ENCODE peak calls at places on chromosomes 3 and 15, in six cellular contexts. F is PC-3, T is BJ, Y is WTC11, M is Peyer's patch, R is psoas muscle. Z is an unnamed sample.

GRCh38 chr3:194472290-194472920 is 14.4 kb downstream of the ATP13A3 start:
- DNase-seq in M (no peak), F (peak), R (no peak), Y (no peak), T (no peak), Z (peak)

GRCh38 chr3:133097214-133097613 is 59.0 kb downstream of the TMEM108 start:
- DNase-seq in R (no peak), Y (no peak), F (no peak), M (no peak), T (no peak), Z (no peak)

GRCh38 chr3:129745253-129745652 is 138.8 kb upstream of the PLXND1 start:
- DNase-seq in Y (no peak), R (no peak), M (no peak), T (no peak), F (no peak), Z (no peak)

GRCh38 chr3:171813897-171814460 is 3.7 kb upstream of the PLD1 start:
- DNase-seq in T (no peak), F (no peak), M (no peak), Y (no peak), R (no peak), Z (no peak)

GRCh38 chr15:73686781-73687256 is 2.6 kb downstream of the CD276 start:
- DNase-seq in F (peak), R (no peak), T (no peak), Y (no peak), M (no peak), Z (peak)

GRCh38 chr3:172449468-172450149 is 1.4 kb upstream of the GHSR start:
- DNase-seq in T (no peak), M (no peak), R (peak), Y (peak), F (no peak), Z (no peak)

GRCh38 chr15:100958326-100959065 is 39.3 kb downstream of the LRRK1 start:
- DNase-seq in T (no peak), Y (no peak), F (peak), R (no peak), M (no peak), Z (no peak)

GRCh38 chr3:69442771-69443197 is 56.9 kb upstream of the FRMD4B start:
- DNase-seq in T (no peak), R (no peak), M (no peak), Y (no peak), F (no peak), Z (no peak)

GRCh38 chr3:29334652-29335189 is 53.9 kb downstream of the RBMS3 start:
- DNase-seq in Y (no peak), R (no peak), M (no peak), F (peak), T (no peak), Z (no peak)

GRCh38 chr3:78204977-78205376 is 1165.1 kb downstream of the ROBO2 start:
- DNase-seq in T (peak), Y (no peak), R (no peak), F (peak), M (no peak), Z (peak)

GRCh38 chr3:111676177-111677021 is 81.3 kb upstream of the ZBED2 start:
- DNase-seq in T (no peak), Y (no peak), F (peak), R (no peak), M (no peak), Z (peak)

GRCh38 chr3:66863205-66864135 is 134.6 kb upstream of the KBTBD8 start:
- DNase-seq in T (no peak), R (no peak), M (no peak), Y (no peak), F (no peak), Z (no peak)

GRCh38 chr15:31494786-31495185 is 168.2 kb downstream of the KLF13 start:
- DNase-seq in R (no peak), Y (no peak), T (no peak), M (no peak), F (no peak), Z (no peak)

GRCh38 chr3:133472889-133473288 is 73.0 kb downstream of the BFSP2 start:
- DNase-seq in R (no peak), M (no peak), Y (no peak), T (no peak), F (no peak), Z (no peak)

GRCh38 chr15:97235285-97235985 is 725.1 kb upstream of the ARRDC4 start:
- DNase-seq in R (no peak), Y (peak), M (no peak), T (no peak), F (peak), Z (peak)

GRCh38 chr3:107962946-107963345 is 127.9 kb downstream of the CD47 start:
- DNase-seq in M (no peak), F (peak), T (no peak), Y (no peak), R (no peak), Z (peak)

GRCh38 chr3:113697192-113698090 is 999 bp upstream of the USF3 start:
- DNase-seq in F (peak), M (peak), T (no peak), R (no peak), Y (peak), Z (peak)

GRCh38 chr3:62665627-62666433 is 209.4 kb downstream of the CADPS start:
- DNase-seq in R (peak), T (no peak), F (peak), M (no peak), Y (peak), Z (peak)

GRCh38 chr15:38254065-38254883 is 1.6 kb downstream of the SPRED1 start:
- DNase-seq in M (peak), Y (no peak), F (peak), R (no peak), T (no peak), Z (peak)

GRCh38 chr15:60212536-60212935 is 185.2 kb downstream of the ANXA2 start:
- DNase-seq in F (peak), R (no peak), T (peak), M (no peak), Y (peak), Z (peak)

GRCh38 chr3:150738688-150739087 is 24.3 kb downstream of the SIAH2 start:
- DNase-seq in F (peak), T (no peak), Y (no peak), M (no peak), R (no peak), Z (peak)

GRCh38 chr3:24829011-24829581 is 334.4 kb upstream of the THRB start:
- DNase-seq in Y (peak), M (no peak), T (no peak), R (peak), F (no peak), Z (no peak)

GRCh38 chr3:71559578-71560162 is 23.9 kb downstream of the FOXP1 start:
- DNase-seq in T (no peak), F (no peak), R (no peak), Y (no peak), M (no peak), Z (no peak)

GRCh38 chr15:39641187-39641889 is 60.5 kb downstream of the THBS1 start:
- DNase-seq in F (peak), M (no peak), Y (no peak), R (no peak), T (no peak), Z (peak)

GRCh38 chr3:12822725-12823373 is 18.5 kb downstream of the RPL32 start:
- DNase-seq in T (no peak), R (no peak), Y (no peak), M (no peak), F (peak), Z (peak)

GRCh38 chr3:134302674-134303073 is 52.0 kb upstream of the RYK start:
- DNase-seq in M (no peak), F (peak), T (no peak), R (no peak), Y (no peak), Z (no peak)

GRCh38 chr3:38582316-38582715 is 67.2 kb downstream of the SCN5A start:
- DNase-seq in F (no peak), Y (no peak), T (no peak), R (no peak), M (no peak), Z (no peak)

GRCh38 chr3:190718097-190718496 is 144.4 kb downstream of the GMNC start:
- DNase-seq in T (no peak), M (no peak), Y (peak), F (no peak), R (no peak), Z (peak)

GRCh38 chr15:99474981-99475753 is 90.6 kb upstream of the MEF2A start:
- DNase-seq in R (peak), Y (no peak), F (no peak), M (no peak), T (no peak), Z (no peak)

GRCh38 chr3:107421170-107421792 is 44.0 kb downstream of the CCDC54 start:
- DNase-seq in Y (no peak), F (peak), R (no peak), T (no peak), M (no peak), Z (peak)

GRCh38 chr3:124768812-124769211 is 38.6 kb downstream of the UMPS start:
- DNase-seq in F (peak), T (no peak), Y (peak), M (no peak), R (no peak), Z (peak)

GRCh38 chr3:29453278-29453961 is 172.5 kb downstream of the RBMS3 start:
- DNase-seq in T (no peak), M (no peak), R (peak), Y (no peak), F (peak), Z (peak)

GRCh38 chr3:195237981-195238625 is 32.9 kb downstream of the XXYLT1 start:
- DNase-seq in T (no peak), F (no peak), R (no peak), M (no peak), Y (no peak), Z (peak)

DNA sequence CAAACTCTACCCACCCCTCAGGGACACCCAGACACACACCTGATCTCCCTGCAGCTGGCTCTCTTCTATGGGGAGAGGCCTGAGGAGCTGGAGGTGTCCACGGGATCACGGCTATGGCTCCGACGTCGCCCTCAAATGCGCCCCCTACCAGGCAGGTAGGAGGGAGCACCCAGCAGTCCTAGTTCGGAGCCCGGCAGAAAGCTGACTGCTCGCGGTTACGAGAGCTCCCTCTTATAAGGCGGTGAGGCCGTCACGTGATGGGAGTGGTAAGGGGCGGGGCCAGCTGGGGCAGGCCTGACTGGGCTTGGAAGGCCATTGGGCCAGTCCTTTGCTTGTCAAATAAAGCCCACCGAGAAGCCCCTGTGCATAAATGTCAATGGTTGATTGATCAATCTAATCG is at the start of gene PRR20G:
- DNase-seq in M (no peak), F (no peak), Y (peak), R (no peak), T (no peak), Z (no peak)
- TF ChIP-seq CTCF in M (no peak), F (no peak), Y (no peak), R (no peak), T (no peak), Z (no peak)

GRCh38 chr3:2921903-2922302 is 188.3 kb downstream of the IL5RA start:
- DNase-seq in T (no peak), F (no peak), Y (no peak), R (no peak), M (no peak), Z (peak)
- TF ChIP-seq CTCF in T (no peak), F (peak), Y (no peak), R (peak), M (peak), Z (peak)

GRCh38 chr3:179833294-179833693 is 180.5 kb downstream of the USP13 start:
- DNase-seq in R (no peak), F (no peak), M (no peak), T (no peak), Y (no peak), Z (no peak)

GRCh38 chr3:179840985-179841384 is 188.1 kb downstream of the USP13 start:
- DNase-seq in Y (no peak), M (no peak), F (peak), R (no peak), T (no peak), Z (peak)

GRCh38 chr3:179842061-179842460 is 189.2 kb downstream of the USP13 start:
- DNase-seq in R (no peak), F (peak), Y (no peak), T (no peak), M (no peak), Z (no peak)

GRCh38 chr3:179832333-179832854 is 179.6 kb downstream of the USP13 start:
- DNase-seq in Y (no peak), M (no peak), T (no peak), F (no peak), R (no peak), Z (no peak)

GRCh38 chr3:179837374-179837773 is 184.5 kb downstream of the USP13 start:
- DNase-seq in T (no peak), M (no peak), Y (no peak), R (no peak), F (no peak), Z (no peak)
- TF ChIP-seq CTCF in T (peak), M (no peak), Y (no peak), R (no peak), F (no peak), Z (no peak)

GRCh38 chr3:46935168-46935858 is 41.2 kb downstream of the CCDC12 start:
- DNase-seq in Y (peak), F (peak), M (no peak), R (peak), T (peak), Z (peak)
- TF ChIP-seq CTCF in Y (no peak), F (peak), M (peak), R (peak), T (peak), Z (peak)

DNA sequence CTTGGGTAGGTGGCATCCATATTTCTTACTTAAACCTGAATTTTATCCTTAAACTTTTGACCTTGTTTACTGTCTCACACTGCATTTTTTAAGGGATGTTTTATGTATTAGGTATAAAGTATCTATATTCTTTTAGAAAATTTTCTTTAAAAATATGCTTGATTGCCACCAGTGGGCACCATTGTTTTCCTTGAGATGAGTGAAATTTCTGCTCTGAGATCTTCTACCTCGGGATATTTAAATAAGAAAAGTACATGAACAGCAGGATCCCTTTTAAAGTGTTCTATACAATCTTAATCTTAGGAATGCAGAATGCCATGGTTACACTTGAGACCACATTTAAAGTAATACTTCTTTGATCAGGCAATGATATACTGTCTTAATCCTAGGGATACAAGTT is 108.7 kb downstream of the SLMAP start:
- DNase-seq in F (peak), M (no peak), T (no peak), R (no peak), Y (no peak), Z (peak)
- TF ChIP-seq CTCF in F (peak), M (peak), T (peak), R (peak), Y (no peak), Z (peak)

DNA sequence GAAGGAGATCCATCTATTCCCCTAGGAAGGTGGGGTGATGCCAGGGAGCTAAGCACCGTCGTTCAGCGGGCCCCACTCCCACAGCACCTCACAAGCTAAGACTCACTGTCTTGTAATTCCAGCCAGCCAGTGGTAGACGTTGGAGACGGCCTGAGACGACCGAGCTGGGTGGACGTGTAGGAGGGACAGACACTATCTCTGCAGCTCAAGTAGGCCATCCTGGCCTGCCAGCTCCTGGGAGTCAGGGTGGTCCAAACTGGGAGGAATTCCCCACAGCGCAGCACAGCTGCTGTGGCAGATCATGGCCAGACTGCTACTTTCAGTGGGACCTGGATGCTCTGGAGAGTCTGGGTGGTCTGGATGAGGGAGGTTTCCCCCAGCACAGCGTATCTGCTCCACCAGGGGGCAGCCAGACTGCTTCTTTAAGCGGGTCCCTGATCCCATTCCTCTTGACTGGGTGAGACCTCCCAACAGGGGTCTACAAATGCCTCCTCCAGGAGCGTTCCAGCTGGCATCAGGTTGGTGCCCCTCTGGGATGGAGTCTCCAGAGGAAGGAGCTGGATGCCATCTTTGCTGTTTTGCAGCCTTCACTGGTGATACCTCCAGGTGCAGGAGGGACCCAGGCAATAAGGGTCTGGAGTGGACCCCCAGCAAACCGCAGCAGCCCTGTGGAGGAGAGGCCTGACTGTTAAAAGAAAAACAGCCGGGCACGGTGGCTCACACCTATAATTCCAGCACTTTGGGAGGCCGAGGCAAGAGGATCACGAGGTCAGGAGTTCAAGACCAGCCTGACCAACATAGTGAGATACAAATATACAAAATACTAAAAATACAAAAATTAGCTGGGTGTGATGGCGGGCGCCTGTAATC is 27.6 kb downstream of the GNB5 start:
- DNase-seq in T (no peak), R (no peak), M (no peak), Y (peak), F (no peak), Z (no peak)
- TF ChIP-seq CTCF in T (no peak), R (no peak), M (no peak), Y (peak), F (peak), Z (no peak)

GRCh38 chr3:74523811-74524210 is 90.6 kb downstream of the CNTN3 start:
- DNase-seq in Y (no peak), R (no peak), F (no peak), T (no peak), M (no peak), Z (peak)

GRCh38 chr3:74531491-74531890 is 83.0 kb downstream of the CNTN3 start:
- DNase-seq in M (no peak), F (no peak), T (no peak), Y (no peak), R (no peak), Z (peak)

GRCh38 chr3:74532446-74532845 is 82.0 kb downstream of the CNTN3 start:
- DNase-seq in R (no peak), F (no peak), M (no peak), Y (no peak), T (peak), Z (peak)

GRCh38 chr3:74527566-74527965 is 86.9 kb downstream of the CNTN3 start:
- DNase-seq in M (no peak), Y (no peak), F (no peak), T (no peak), R (no peak), Z (no peak)

GRCh38 chr3:74529145-74529544 is 85.3 kb downstream of the CNTN3 start:
- DNase-seq in Y (no peak), T (no peak), R (no peak), M (no peak), F (no peak), Z (no peak)
- TF ChIP-seq CTCF in Y (no peak), T (no peak), R (no peak), M (no peak), F (no peak), Z (no peak)

GRCh38 chr15:62848631-62849050 is 193.9 kb upstream of the TPM1 start:
- DNase-seq in T (no peak), F (peak), R (no peak), Y (no peak), M (no peak), Z (no peak)
- TF ChIP-seq CTCF in T (peak), F (peak), R (no peak), Y (no peak), M (no peak), Z (no peak)

DNA sequence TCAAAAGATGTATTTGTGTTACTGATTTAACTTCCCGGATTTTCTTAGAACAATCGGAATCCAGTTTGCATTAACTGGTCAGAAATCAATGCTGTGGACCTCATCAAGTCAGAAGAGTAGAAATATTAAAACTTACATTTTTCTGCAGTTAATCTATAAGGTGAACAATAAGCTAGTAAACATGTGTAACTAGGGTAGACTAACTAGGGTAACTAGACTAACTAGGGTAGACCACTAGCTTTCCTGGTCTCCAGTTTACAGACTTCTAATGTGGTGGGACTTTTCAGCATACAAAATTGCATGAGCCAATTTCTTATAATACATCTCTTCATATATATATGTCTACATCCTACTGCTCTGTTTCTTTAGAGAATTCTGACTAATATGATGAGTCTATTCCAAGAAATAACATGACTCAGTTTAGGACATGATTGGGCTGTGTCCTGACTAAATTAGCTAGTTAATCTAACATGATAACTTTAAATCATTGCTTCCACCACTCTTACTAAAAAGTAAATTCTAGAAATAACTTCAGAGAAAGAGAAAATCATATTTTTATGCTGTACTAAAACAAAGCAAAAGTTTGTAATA is 5.3 kb downstream of the PLSCR2 start:
- DNase-seq in R (no peak), Y (no peak), F (peak), T (no peak), M (no peak), Z (peak)
- TF ChIP-seq CTCF in R (no peak), Y (no peak), F (no peak), T (no peak), M (no peak), Z (no peak)

GRCh38 chr3:101812895-101813294 is 33.9 kb downstream of the NXPE3 start:
- DNase-seq in F (no peak), M (no peak), T (no peak), R (no peak), Y (no peak), Z (no peak)

GRCh38 chr3:101814835-101815234 is 34.5 kb upstream of the NFKBIZ start:
- DNase-seq in Y (no peak), T (no peak), F (no peak), R (no peak), M (no peak), Z (no peak)

GRCh38 chr3:101811875-101812274 is 32.9 kb downstream of the NXPE3 start:
- DNase-seq in F (no peak), T (no peak), R (no peak), Y (no peak), M (no peak), Z (no peak)

GRCh38 chr3:101816215-101817149 is 32.8 kb upstream of the NFKBIZ start:
- DNase-seq in F (peak), R (no peak), T (peak), Y (no peak), M (no peak), Z (peak)

GRCh38 chr3:101813817-101814440 is 34.9 kb downstream of the NXPE3 start:
- DNase-seq in Y (no peak), F (peak), M (no peak), R (no peak), T (no peak), Z (peak)
- TF ChIP-seq CTCF in Y (peak), F (peak), M (peak), R (peak), T (peak), Z (peak)

Z was measured in MCF 10A.